ENCODE peak calls at places on chromosomes 3 and 15, in four cellular contexts. H, X, V and N are unnamed samples.
A peak's percentile ranks its signal among the peaks of the same experiment; 100 is the strongest.

GRCh38 chr3:140832883-140833282 is 108.8 kb upstream of the SLC25A36 start:
- DNase-seq in H (no peak), V (no peak), X (no peak), N (no peak)

GRCh38 chr15:90529369-90530249 is at the start of gene CRTC3:
- DNase-seq in V (no peak), X (peak; percentile 69), H (peak; percentile 60), N (peak; percentile 51)

GRCh38 chr15:37101634-37102314 is 1.4 kb upstream of the MEIS2 start:
- DNase-seq in X (peak; percentile 87), V (peak; percentile 51), H (peak; percentile 74), N (peak; percentile 58)

GRCh38 chr3:28290863-28291300 is 49.5 kb downstream of the CMC1 start:
- DNase-seq in H (no peak), V (no peak), X (no peak), N (no peak)

GRCh38 chr3:47163023-47163989 is 607 bp downstream of the SETD2 start:
- DNase-seq in X (peak; percentile 61), H (peak; percentile 44), V (peak; percentile 71), N (peak; percentile 65)

GRCh38 chr15:78372880-78373279 is 32.7 kb downstream of the CRABP1 start:
- DNase-seq in X (no peak), H (no peak), V (peak; percentile 24), N (peak; percentile 96)

GRCh38 chr3:67580430-67581000 is 73.9 kb downstream of the SUCLG2 start:
- DNase-seq in V (no peak), H (no peak), X (no peak), N (no peak)

GRCh38 chr3:185583925-185584324 is 2.2 kb upstream of the SENP2 start:
- DNase-seq in X (no peak), H (no peak), V (peak; percentile 40), N (peak; percentile 80)

GRCh38 chr15:90994059-90994416 is 297 bp downstream of the PRC1 start:
- DNase-seq in H (no peak), X (no peak), V (no peak), N (no peak)

GRCh38 chr3:162892921-162893793 is 1396.5 kb downstream of the OTOL1 start:
- DNase-seq in H (no peak), V (no peak), X (no peak), N (no peak)

GRCh38 chr15:63971427-63971805 is 74.9 kb downstream of the DAPK2 start:
- DNase-seq in X (no peak), H (no peak), V (no peak), N (peak; percentile 33)

GRCh38 chr15:25416693-25417092 is 22.1 kb downstream of the UBE3A start:
- DNase-seq in X (no peak), V (no peak), H (no peak), N (no peak)

GRCh38 chr3:3127432-3128010 is 781 bp downstream of the TRNT1 start:
- DNase-seq in H (no peak), V (peak; percentile 20), X (no peak), N (peak; percentile 11)

GRCh38 chr15:91101356-91101920 is 1.4 kb downstream of the SV2B start:
- DNase-seq in V (no peak), H (no peak), X (no peak), N (no peak)

GRCh38 chr3:53375019-53375418 is 27.7 kb upstream of the DCP1A start:
- DNase-seq in V (peak; percentile 69), H (peak; percentile 64), X (peak; percentile 46), N (peak; percentile 81)

GRCh38 chr3:41117398-41117870 is 81.9 kb upstream of the CTNNB1 start:
- DNase-seq in V (peak; percentile 95), X (peak; percentile 95), H (peak; percentile 93), N (peak; percentile 91)

GRCh38 chr3:57555738-57556458 is at the start of gene PDE12:
- DNase-seq in X (peak; percentile 90), V (peak; percentile 88), H (peak; percentile 96), N (peak; percentile 92)

GRCh38 chr15:96431787-96432186 is 101.3 kb downstream of the NR2F2 start:
- DNase-seq in H (no peak), X (no peak), V (no peak), N (no peak)

GRCh38 chr3:48990636-48991421 is 788 bp downstream of the P4HTM start:
- DNase-seq in H (peak; percentile 23), X (no peak), V (no peak), N (peak; percentile 45)

GRCh38 chr3:190340071-190340470 is 17.8 kb upstream of the CLDN1 start:
- DNase-seq in H (no peak), V (no peak), X (no peak), N (no peak)

GRCh38 chr3:112604536-112604935 is 36.4 kb downstream of the CCDC80 start:
- DNase-seq in V (no peak), H (peak; percentile 94), X (no peak), N (no peak)

GRCh38 chr15:30023798-30024295 is 58.9 kb upstream of the GOLGA8J start:
- DNase-seq in X (no peak), H (peak; percentile 49), V (no peak), N (no peak)

GRCh38 chr3:8589880-8590556 is 54.6 kb downstream of the SSUH2 start:
- DNase-seq in X (no peak), V (no peak), H (peak; percentile 25), N (no peak)

GRCh38 chr3:50008931-50009330 is 69.0 kb downstream of the RBM6 start:
- DNase-seq in H (peak; percentile 19), V (no peak), X (no peak), N (no peak)

GRCh38 chr3:4994144-4994730 is 15.0 kb downstream of the BHLHE40 start:
- DNase-seq in V (no peak), H (peak; percentile 34), X (no peak), N (no peak)

GRCh38 chr15:59266015-59266414 is 59.4 kb downstream of the LDHAL6B start:
- DNase-seq in H (no peak), X (no peak), V (no peak), N (peak; percentile 87)

GRCh38 chr3:46082849-46083248 is 55.6 kb upstream of the XCR1 start:
- DNase-seq in X (no peak), V (no peak), H (no peak), N (no peak)

GRCh38 chr15:34336333-34336732 is 1.2 kb downstream of the SLC12A6 start:
- DNase-seq in H (no peak), V (no peak), X (no peak), N (no peak)
- H3K4me1 ChIP-seq in H (peaks cover 7% of the 10 kb centered on the region), V (peaks cover 40% of the 10 kb centered on the region), X (peaks cover 39% of the 10 kb centered on the region), N (no peaks in the 10 kb centered on the region)

DNA sequence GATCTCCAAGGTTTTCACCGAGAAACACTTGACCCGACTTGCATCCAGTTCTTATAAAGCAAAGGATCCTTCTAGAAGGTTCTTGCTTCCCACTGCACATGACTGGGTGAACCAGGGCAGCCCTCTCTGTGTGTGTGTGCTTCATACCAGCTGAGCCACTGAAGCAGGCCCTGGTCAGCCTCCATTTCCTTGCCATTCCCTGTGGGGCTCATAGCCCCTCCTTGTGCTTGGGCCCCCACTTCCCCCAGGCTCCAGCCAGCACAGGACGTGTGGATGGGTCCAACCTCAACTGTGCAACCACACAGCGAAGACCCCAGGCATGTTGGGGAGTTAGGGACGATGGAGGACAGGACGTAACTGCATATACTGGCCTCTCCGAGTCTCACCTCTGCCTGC is 15.5 kb downstream of the KLF15 start:
- DNase-seq in V (no peak), X (no peak), H (no peak), N (no peak)
- H3K27ac ChIP-seq in V (peak overlapping the region; percentile 41), X (no peak overlapping the region), H (no peak overlapping the region), N (no peak overlapping the region)

DNA sequence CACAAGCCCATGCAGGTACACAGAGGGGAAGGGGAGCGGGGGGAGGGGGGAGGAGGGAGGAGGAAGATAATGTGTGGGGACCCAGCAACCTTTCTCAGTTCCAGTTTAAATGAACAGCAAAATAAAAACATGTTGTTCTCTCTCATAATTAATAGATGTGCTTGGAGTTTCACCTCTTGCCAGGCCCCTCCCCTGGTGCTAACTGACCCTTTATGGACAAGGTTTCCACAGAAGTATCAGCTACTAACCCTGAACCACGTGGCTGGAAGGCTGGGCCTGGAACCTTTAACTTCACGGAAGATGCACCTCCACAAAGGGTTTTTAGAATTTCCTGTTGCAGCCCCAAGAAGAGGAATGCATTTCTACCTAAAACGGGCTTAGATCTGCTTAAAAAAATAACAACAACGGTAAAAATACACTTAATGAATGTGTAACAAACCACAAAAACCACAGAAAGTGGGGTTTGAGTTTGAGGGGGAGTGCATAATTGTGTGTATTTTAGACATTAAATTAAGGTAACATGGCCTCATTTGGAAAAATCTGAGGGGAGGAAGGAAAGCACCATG is 14.8 kb upstream of the SMAD3 start:
- DNase-seq in X (no peak), V (no peak), H (no peak), N (no peak)
- H3K4me1 ChIP-seq in X (peaks cover 31% of the 10 kb centered on the region), V (peaks cover 20% of the 10 kb centered on the region), H (peaks cover 40% of the 10 kb centered on the region), N (peaks cover 7% of the 10 kb centered on the region)

GRCh38 chr3:115657168-115657567 is 33.9 kb downstream of the GAP43 start:
- DNase-seq in X (no peak), H (no peak), V (no peak), N (no peak)
- H3K27ac ChIP-seq in X (no peak overlapping the region), H (no peak overlapping the region), V (no peak overlapping the region), N (no peak overlapping the region)

DNA sequence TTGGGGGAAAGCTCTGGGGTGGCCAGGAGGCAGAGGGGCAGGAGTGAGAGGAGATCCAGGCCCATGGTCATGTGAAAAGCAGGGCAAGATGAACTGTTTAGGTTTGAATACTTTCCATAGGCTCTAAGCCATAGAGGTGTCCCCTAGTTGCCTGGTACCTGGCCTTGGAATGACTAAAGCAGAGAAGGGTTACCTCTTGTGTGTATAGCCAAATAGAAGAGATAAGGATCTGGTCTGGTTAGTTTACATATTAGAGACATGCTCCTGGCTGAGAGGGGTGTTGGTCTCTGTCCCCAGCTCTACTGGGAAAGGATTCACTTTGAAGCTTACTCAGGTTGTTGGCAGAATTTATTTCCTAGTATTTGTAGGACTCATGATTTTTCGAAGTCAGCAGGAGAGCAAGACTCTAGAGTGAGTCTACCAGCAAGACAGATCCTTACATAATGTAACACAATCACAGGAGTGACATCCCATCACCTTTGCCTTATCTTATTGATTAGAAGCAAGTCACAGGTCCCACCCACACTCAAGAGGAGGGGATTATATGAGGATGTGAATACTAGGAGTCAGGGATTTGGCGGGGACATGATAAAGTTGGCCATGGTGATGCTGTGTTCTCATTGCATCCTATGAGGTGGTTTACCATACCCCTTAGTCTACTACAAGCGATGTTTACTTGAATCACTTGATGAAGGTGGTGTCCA is 11.4 kb upstream of the TM4SF1 start:
- DNase-seq in H (no peak), X (no peak), V (peak; percentile 78), N (no peak)
- H3K4me1 ChIP-seq in H (peaks cover 25% of the 10 kb centered on the region), X (peaks cover 20% of the 10 kb centered on the region), V (peaks cover 94% of the 10 kb centered on the region), N (peaks cover 12% of the 10 kb centered on the region)

DNA sequence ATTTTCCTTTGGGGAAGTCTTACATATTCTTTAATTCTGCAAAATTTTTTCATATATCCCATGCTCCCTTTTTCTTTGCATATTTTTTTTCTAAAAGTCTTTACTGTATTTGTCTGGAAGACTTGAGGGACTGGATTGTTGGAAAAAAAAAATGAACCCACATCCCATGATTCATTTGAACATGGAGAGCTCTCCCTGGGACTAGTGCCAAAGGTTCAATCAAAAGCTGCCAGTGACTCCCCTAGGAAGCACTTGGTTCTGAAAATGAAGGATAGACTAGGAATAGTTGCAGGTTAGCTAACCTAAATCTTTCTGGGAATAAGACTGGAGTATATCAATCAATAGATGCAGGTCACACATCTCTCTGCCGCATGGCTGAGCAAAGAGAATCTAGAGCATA is 16.4 kb upstream of the BNC1 start:
- DNase-seq in H (no peak), X (no peak), V (no peak), N (no peak)
- H3K27ac ChIP-seq in H (no peak overlapping the region), X (no peak overlapping the region), V (no peak overlapping the region), N (no peak overlapping the region)

GRCh38 chr3:128278761-128279593 is 125.7 kb downstream of the EEFSEC start:
- DNase-seq in H (peak; percentile 94), X (peak; percentile 83), V (no peak), N (no peak)
- H3K4me1 ChIP-seq in H (peaks cover 29% of the 10 kb centered on the region), X (peaks cover 66% of the 10 kb centered on the region), V (peaks cover 8% of the 10 kb centered on the region), N (no peaks in the 10 kb centered on the region)

GRCh38 chr3:78707094-78707493 is 1060.7 kb downstream of the ROBO1 start:
- DNase-seq in X (no peak), H (no peak), V (no peak), N (no peak)
- H3K27ac ChIP-seq in X (no peak overlapping the region), H (no peak overlapping the region), V (no peak overlapping the region), N (no peak overlapping the region)